ENCODE peak calls at places on chromosomes 13 and 19, in ten cellular contexts. One of them, this sample, is unnamed.
A peak's percentile ranks its signal among the peaks of the same experiment; 100 is the strongest.

GRCh38 chr13:33828431-33829129 is 10.6 kb downstream of the RFC3 start:
- DNase-seq in uterus: no peak
- DNase-seq in CD8-positive, alpha-beta memory T cell: no peak
- DNase-seq in RWPE1: no peak
- DNase-seq in ovary: no peak
- DNase-seq in left ventricle myocardium inferior: no peak
- DNase-seq in DND-41: no peak
- DNase-seq in body of pancreas: no peak
- DNase-seq in neural progenitor cell: no peak
- DNase-seq in small intestine: no peak
- DNase-seq in this sample: no peak

GRCh38 chr19:7099597-7099921 is 30.1 kb downstream of the ZNF557 start:
- DNase-seq in uterus: no peak
- DNase-seq in CD8-positive, alpha-beta memory T cell: no peak
- DNase-seq in RWPE1: no peak
- DNase-seq in ovary: no peak
- DNase-seq in left ventricle myocardium inferior: no peak
- DNase-seq in DND-41: no peak
- DNase-seq in body of pancreas: no peak
- DNase-seq in neural progenitor cell: no peak
- DNase-seq in small intestine: no peak
- DNase-seq in this sample: no peak

GRCh38 chr13:73480784-73481183 is 422.0 kb downstream of the KLF5 start:
- DNase-seq in uterus: no peak
- DNase-seq in CD8-positive, alpha-beta memory T cell: no peak
- DNase-seq in RWPE1: no peak
- DNase-seq in ovary: no peak
- DNase-seq in left ventricle myocardium inferior: no peak
- DNase-seq in DND-41: no peak
- DNase-seq in body of pancreas: no peak
- DNase-seq in neural progenitor cell: no peak
- DNase-seq in small intestine: no peak
- DNase-seq in this sample: no peak

GRCh38 chr13:41177616-41178015 is 16.8 kb downstream of the KBTBD7 start:
- DNase-seq in uterus: no peak
- DNase-seq in CD8-positive, alpha-beta memory T cell: no peak
- DNase-seq in RWPE1: no peak
- DNase-seq in ovary: no peak
- DNase-seq in left ventricle myocardium inferior: no peak
- DNase-seq in DND-41: no peak
- DNase-seq in body of pancreas: no peak
- DNase-seq in neural progenitor cell: no peak
- DNase-seq in small intestine: no peak
- DNase-seq in this sample: no peak

GRCh38 chr13:28754698-28755545 is 36.2 kb upstream of the SLC46A3 start:
- DNase-seq in uterus: peak; percentile 43
- DNase-seq in CD8-positive, alpha-beta memory T cell: no peak
- DNase-seq in RWPE1: no peak
- DNase-seq in ovary: no peak
- DNase-seq in left ventricle myocardium inferior: peak; percentile 36
- DNase-seq in DND-41: peak; percentile 71
- DNase-seq in body of pancreas: no peak
- DNase-seq in neural progenitor cell: no peak
- DNase-seq in small intestine: peak; percentile 71
- DNase-seq in this sample: peak; percentile 60

GRCh38 chr19:52923782-52924593 is 760 bp upstream of the ZNF888 start:
- DNase-seq in uterus: peak; percentile 38
- DNase-seq in CD8-positive, alpha-beta memory T cell: no peak
- DNase-seq in RWPE1: no peak
- DNase-seq in ovary: peak; percentile 18
- DNase-seq in left ventricle myocardium inferior: peak; percentile 51
- DNase-seq in DND-41: no peak
- DNase-seq in body of pancreas: peak; percentile 52
- DNase-seq in neural progenitor cell: no peak
- DNase-seq in small intestine: no peak
- DNase-seq in this sample: peak; percentile 58

GRCh38 chr13:80341098-80341701 is at the start of gene SPRY2:
- DNase-seq in uterus: peak; percentile 92
- DNase-seq in CD8-positive, alpha-beta memory T cell: no peak
- DNase-seq in RWPE1: peak; percentile 85
- DNase-seq in ovary: peak; percentile 86
- DNase-seq in left ventricle myocardium inferior: peak; percentile 94
- DNase-seq in DND-41: peak; percentile 82
- DNase-seq in body of pancreas: peak; percentile 96
- DNase-seq in neural progenitor cell: peak; percentile 97
- DNase-seq in small intestine: peak; percentile 94
- DNase-seq in this sample: peak; percentile 95

GRCh38 chr13:51397262-51397933 is 55.4 kb downstream of the INTS6 start:
- DNase-seq in uterus: peak; percentile 17
- DNase-seq in CD8-positive, alpha-beta memory T cell: no peak
- DNase-seq in RWPE1: no peak
- DNase-seq in ovary: no peak
- DNase-seq in left ventricle myocardium inferior: no peak
- DNase-seq in DND-41: no peak
- DNase-seq in body of pancreas: peak; percentile 14
- DNase-seq in neural progenitor cell: peak; percentile 21
- DNase-seq in small intestine: no peak
- DNase-seq in this sample: no peak

GRCh38 chr19:46659151-46660007 is 1.6 kb downstream of the DACT3 start:
- DNase-seq in uterus: peak; percentile 67
- DNase-seq in CD8-positive, alpha-beta memory T cell: no peak
- DNase-seq in RWPE1: no peak
- DNase-seq in ovary: peak; percentile 51
- DNase-seq in left ventricle myocardium inferior: no peak
- DNase-seq in DND-41: no peak
- DNase-seq in body of pancreas: peak; percentile 10
- DNase-seq in neural progenitor cell: peak; percentile 77
- DNase-seq in small intestine: no peak
- DNase-seq in this sample: peak; percentile 58

GRCh38 chr19:10388957-10389356 is 8.6 kb upstream of the TYK2 start:
- DNase-seq in uterus: peak; percentile 91
- DNase-seq in CD8-positive, alpha-beta memory T cell: peak; percentile 86
- DNase-seq in RWPE1: peak; percentile 64
- DNase-seq in ovary: peak; percentile 81
- DNase-seq in left ventricle myocardium inferior: peak; percentile 88
- DNase-seq in DND-41: peak; percentile 82
- DNase-seq in body of pancreas: peak; percentile 94
- DNase-seq in neural progenitor cell: peak; percentile 87
- DNase-seq in small intestine: peak; percentile 86
- DNase-seq in this sample: peak; percentile 91

GRCh38 chr19:45446944-45447343 is 20.9 kb upstream of the FOSB start:
- DNase-seq in uterus: no peak
- DNase-seq in CD8-positive, alpha-beta memory T cell: no peak
- DNase-seq in RWPE1: peak; percentile 91
- DNase-seq in ovary: no peak
- DNase-seq in left ventricle myocardium inferior: no peak
- DNase-seq in DND-41: no peak
- DNase-seq in body of pancreas: no peak
- DNase-seq in neural progenitor cell: no peak
- DNase-seq in small intestine: no peak
- DNase-seq in this sample: no peak

GRCh38 chr19:33374406-33374703 is 846 bp downstream of the CEBPG start:
- DNase-seq in uterus: no peak
- DNase-seq in CD8-positive, alpha-beta memory T cell: no peak
- DNase-seq in RWPE1: no peak
- DNase-seq in ovary: no peak
- DNase-seq in left ventricle myocardium inferior: no peak
- DNase-seq in DND-41: peak; percentile 38
- DNase-seq in body of pancreas: peak; percentile 56
- DNase-seq in neural progenitor cell: peak; percentile 41
- DNase-seq in small intestine: peak; percentile 37
- DNase-seq in this sample: no peak

GRCh38 chr19:19106061-19106551 is 32.2 kb downstream of the TMEM161A start:
- DNase-seq in uterus: peak; percentile 36
- DNase-seq in CD8-positive, alpha-beta memory T cell: no peak
- DNase-seq in RWPE1: no peak
- DNase-seq in ovary: peak; percentile 60
- DNase-seq in left ventricle myocardium inferior: no peak
- DNase-seq in DND-41: no peak
- DNase-seq in body of pancreas: no peak
- DNase-seq in neural progenitor cell: peak; percentile 69
- DNase-seq in small intestine: no peak
- DNase-seq in this sample: no peak
- H3K27ac ChIP-seq in uterus: peak overlapping the region; percentile 70
- H3K27ac ChIP-seq in CD8-positive, alpha-beta memory T cell: no peak overlapping the region
- H3K27ac ChIP-seq in RWPE1: no peak overlapping the region
- H3K27ac ChIP-seq in ovary: peak overlapping the region; percentile 74
- H3K27ac ChIP-seq in left ventricle myocardium inferior: no peak overlapping the region
- H3K27ac ChIP-seq in DND-41: no peak overlapping the region
- H3K27ac ChIP-seq in body of pancreas: no peak overlapping the region
- H3K27ac ChIP-seq in neural progenitor cell: no peak overlapping the region
- H3K27ac ChIP-seq in small intestine: peak overlapping the region; percentile 34
- H3K27ac ChIP-seq in this sample: no peak overlapping the region

GRCh38 chr19:1049106-1049505 is 9.2 kb downstream of the ABCA7 start:
- DNase-seq in uterus: no peak
- DNase-seq in CD8-positive, alpha-beta memory T cell: no peak
- DNase-seq in RWPE1: no peak
- DNase-seq in ovary: no peak
- DNase-seq in left ventricle myocardium inferior: no peak
- DNase-seq in DND-41: no peak
- DNase-seq in body of pancreas: no peak
- DNase-seq in neural progenitor cell: no peak
- DNase-seq in small intestine: no peak
- DNase-seq in this sample: no peak

GRCh38 chr19:1047696-1048147 is 7.8 kb downstream of the ABCA7 start:
- DNase-seq in uterus: no peak
- DNase-seq in CD8-positive, alpha-beta memory T cell: no peak
- DNase-seq in RWPE1: no peak
- DNase-seq in ovary: no peak
- DNase-seq in left ventricle myocardium inferior: no peak
- DNase-seq in DND-41: no peak
- DNase-seq in body of pancreas: no peak
- DNase-seq in neural progenitor cell: no peak
- DNase-seq in small intestine: peak; percentile 64
- DNase-seq in this sample: peak; percentile 15

GRCh38 chr19:1046117-1046626 is 6.3 kb downstream of the ABCA7 start:
- DNase-seq in uterus: no peak
- DNase-seq in CD8-positive, alpha-beta memory T cell: no peak
- DNase-seq in RWPE1: no peak
- DNase-seq in ovary: no peak
- DNase-seq in left ventricle myocardium inferior: no peak
- DNase-seq in DND-41: no peak
- DNase-seq in body of pancreas: no peak
- DNase-seq in neural progenitor cell: no peak
- DNase-seq in small intestine: no peak
- DNase-seq in this sample: peak; percentile 10

GRCh38 chr19:1045247-1045603 is 5.3 kb downstream of the ABCA7 start:
- DNase-seq in uterus: no peak
- DNase-seq in CD8-positive, alpha-beta memory T cell: no peak
- DNase-seq in RWPE1: no peak
- DNase-seq in ovary: no peak
- DNase-seq in left ventricle myocardium inferior: no peak
- DNase-seq in DND-41: peak; percentile 61
- DNase-seq in body of pancreas: peak; percentile 50
- DNase-seq in neural progenitor cell: peak; percentile 60
- DNase-seq in small intestine: peak; percentile 59
- DNase-seq in this sample: peak; percentile 64

DNA sequence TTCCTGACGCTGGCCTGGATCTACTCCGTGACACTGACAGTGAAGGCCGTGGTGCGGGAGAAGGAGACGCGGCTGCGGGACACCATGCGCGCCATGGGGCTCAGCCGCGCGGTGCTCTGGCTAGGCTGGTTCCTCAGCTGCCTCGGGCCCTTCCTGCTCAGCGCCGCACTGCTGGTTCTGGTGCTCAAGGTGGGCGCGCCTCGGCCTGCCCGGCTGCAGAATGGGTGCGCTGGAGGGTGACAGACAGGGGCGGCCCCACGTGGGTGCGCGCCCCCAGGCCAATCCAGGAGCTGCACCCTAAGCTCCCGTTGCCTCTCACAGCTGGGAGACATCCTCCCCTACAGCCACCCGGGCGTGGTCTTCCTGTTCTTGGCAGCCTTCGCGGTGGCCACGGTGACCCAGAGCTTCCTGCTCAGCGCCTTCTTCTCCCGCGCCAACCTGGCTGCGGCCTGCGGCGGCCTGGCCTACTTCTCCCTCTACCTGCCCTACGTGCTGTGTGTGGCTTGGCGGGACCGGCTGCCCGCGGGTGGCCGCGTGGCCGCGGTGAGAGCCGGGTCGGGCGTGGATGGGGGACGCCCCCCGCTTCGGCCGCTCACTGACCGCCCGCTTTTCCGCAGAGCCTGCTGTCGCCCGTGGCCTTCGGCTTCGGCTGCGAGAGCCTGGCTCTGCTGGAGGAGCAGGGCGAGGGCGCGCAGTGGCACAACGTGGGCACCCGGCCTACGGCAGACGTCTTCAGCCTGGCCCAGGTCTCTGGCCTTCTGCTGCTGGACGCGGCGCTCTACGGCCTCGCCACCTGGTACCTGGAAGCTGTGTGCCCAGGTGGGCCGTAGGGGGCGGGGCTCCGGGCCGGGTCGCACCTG is 7.2 kb downstream of the ABCA7 start:
- DNase-seq in uterus: no peak
- DNase-seq in CD8-positive, alpha-beta memory T cell: no peak
- DNase-seq in RWPE1: no peak
- DNase-seq in ovary: no peak
- DNase-seq in left ventricle myocardium inferior: no peak
- DNase-seq in DND-41: no peak
- DNase-seq in body of pancreas: no peak
- DNase-seq in neural progenitor cell: no peak
- DNase-seq in small intestine: no peak
- DNase-seq in this sample: peak; percentile 48
- H3K27ac ChIP-seq in uterus: no peak overlapping the region
- H3K27ac ChIP-seq in CD8-positive, alpha-beta memory T cell: no peak overlapping the region
- H3K27ac ChIP-seq in RWPE1: peak overlapping the region; percentile 39
- H3K27ac ChIP-seq in ovary: no peak overlapping the region
- H3K27ac ChIP-seq in left ventricle myocardium inferior: no peak overlapping the region
- H3K27ac ChIP-seq in DND-41: no peak overlapping the region
- H3K27ac ChIP-seq in body of pancreas: no peak overlapping the region
- H3K27ac ChIP-seq in neural progenitor cell: no peak overlapping the region
- H3K27ac ChIP-seq in small intestine: no peak overlapping the region
- H3K27ac ChIP-seq in this sample: no peak overlapping the region

DNA sequence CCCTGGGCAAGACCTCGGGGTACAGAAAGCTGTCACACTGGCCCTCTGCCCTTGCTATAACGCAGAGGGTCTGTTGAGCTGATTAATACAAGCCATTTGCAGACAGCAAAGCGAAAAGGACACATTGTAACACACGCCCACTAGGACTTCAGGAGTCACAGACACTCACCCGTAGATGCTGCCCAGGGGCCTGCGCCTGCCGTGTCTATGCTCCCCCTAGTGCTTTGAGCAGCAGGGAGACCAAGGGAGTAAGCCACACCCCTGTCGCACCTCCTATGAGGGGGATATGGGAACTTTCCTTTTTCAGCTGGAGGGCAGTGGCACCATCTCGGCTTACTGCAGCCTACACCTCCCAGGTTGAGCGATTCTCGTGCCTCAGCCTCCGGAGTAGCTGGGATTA is 1930.2 kb downstream of the OLFM4 start:
- DNase-seq in uterus: no peak
- DNase-seq in CD8-positive, alpha-beta memory T cell: no peak
- DNase-seq in RWPE1: no peak
- DNase-seq in ovary: no peak
- DNase-seq in left ventricle myocardium inferior: no peak
- DNase-seq in DND-41: no peak
- DNase-seq in body of pancreas: no peak
- DNase-seq in neural progenitor cell: no peak
- DNase-seq in small intestine: no peak
- DNase-seq in this sample: no peak
- H3K27ac ChIP-seq in uterus: no peak overlapping the region
- H3K27ac ChIP-seq in CD8-positive, alpha-beta memory T cell: no peak overlapping the region
- H3K27ac ChIP-seq in RWPE1: no peak overlapping the region
- H3K27ac ChIP-seq in ovary: no peak overlapping the region
- H3K27ac ChIP-seq in left ventricle myocardium inferior: no peak overlapping the region
- H3K27ac ChIP-seq in DND-41: no peak overlapping the region
- H3K27ac ChIP-seq in body of pancreas: no peak overlapping the region
- H3K27ac ChIP-seq in neural progenitor cell: no peak overlapping the region
- H3K27ac ChIP-seq in small intestine: no peak overlapping the region
- H3K27ac ChIP-seq in this sample: no peak overlapping the region

GRCh38 chr13:97369269-97369893 is 64.6 kb upstream of the RAP2A start:
- DNase-seq in uterus: no peak
- DNase-seq in CD8-positive, alpha-beta memory T cell: no peak
- DNase-seq in RWPE1: peak; percentile 20
- DNase-seq in ovary: no peak
- DNase-seq in left ventricle myocardium inferior: no peak
- DNase-seq in DND-41: peak; percentile 23
- DNase-seq in body of pancreas: no peak
- DNase-seq in neural progenitor cell: no peak
- DNase-seq in small intestine: peak; percentile 47
- DNase-seq in this sample: no peak
- H3K27ac ChIP-seq in uterus: peak overlapping the region; percentile 72
- H3K27ac ChIP-seq in CD8-positive, alpha-beta memory T cell: peak overlapping the region; percentile 38
- H3K27ac ChIP-seq in RWPE1: no peak overlapping the region
- H3K27ac ChIP-seq in ovary: no peak overlapping the region
- H3K27ac ChIP-seq in left ventricle myocardium inferior: peak overlapping the region; percentile 34
- H3K27ac ChIP-seq in DND-41: peak overlapping the region; percentile 78
- H3K27ac ChIP-seq in body of pancreas: peak overlapping the region; percentile 2
- H3K27ac ChIP-seq in neural progenitor cell: no peak overlapping the region
- H3K27ac ChIP-seq in small intestine: peak overlapping the region; percentile 81
- H3K27ac ChIP-seq in this sample: no peak overlapping the region